ENCODE peak calls at places on chromosomes 1 and 21, in five cellular contexts. I, C, Z, B and V are unnamed samples.

GRCh38 chr1:84260852-84261518 is 40.5 kb upstream of the SAMD13 start:
- DNase-seq in Z (no peak), B (peak; percentile 69), I (no peak), C (no peak), V (no peak)

GRCh38 chr1:32759997-32760623 is 57.0 kb downstream of the YARS1 start:
- DNase-seq in C (peak; percentile 86), B (peak; percentile 95), Z (peak; percentile 79), I (no peak), V (peak; percentile 97)

GRCh38 chr1:167635233-167635648 is 5.2 kb downstream of the RCSD1 start:
- DNase-seq in I (no peak), B (no peak), Z (peak; percentile 71), C (peak; percentile 87), V (no peak)

GRCh38 chr1:36612881-36613280 is 130.2 kb upstream of the CSF3R start:
- DNase-seq in Z (no peak), C (peak; percentile 33), B (no peak), I (no peak), V (no peak)

GRCh38 chr1:28905921-28906666 is 8.3 kb upstream of the EPB41 start:
- DNase-seq in C (no peak), Z (no peak), I (no peak), B (no peak), V (no peak)

GRCh38 chr1:59178803-59179202 is 118.1 kb upstream of the FGGY start:
- DNase-seq in Z (no peak), C (no peak), I (no peak), B (no peak), V (no peak)

GRCh38 chr1:196723325-196724185 is 51.1 kb upstream of the CFHR3 start:
- DNase-seq in B (peak; percentile 68), Z (peak; percentile 44), I (peak; percentile 3), C (peak; percentile 77), V (peak; percentile 23)

GRCh38 chr1:162357681-162358266 is 18.9 kb downstream of the SPATA46 start:
- DNase-seq in I (peak; percentile 51), C (peak; percentile 79), Z (peak; percentile 68), B (peak; percentile 55), V (no peak)

GRCh38 chr21:43211085-43212071 is 42.6 kb downstream of the CRYAA start:
- DNase-seq in C (peak; percentile 60), Z (no peak), I (no peak), B (no peak), V (no peak)

GRCh38 chr1:200176798-200177197 is 149.3 kb downstream of the NR5A2 start:
- DNase-seq in I (no peak), Z (no peak), B (no peak), C (no peak), V (no peak)

GRCh38 chr1:199295102-199295501 is 656.3 kb downstream of the PTPRC start:
- DNase-seq in C (no peak), Z (no peak), I (no peak), B (no peak), V (no peak)

GRCh38 chr1:1244192-1244811 is 2.2 kb downstream of the C1QTNF12 start:
- DNase-seq in I (no peak), B (peak; percentile 70), C (peak; percentile 54), Z (no peak), V (no peak)

GRCh38 chr1:40316595-40317393 is at the start of gene COL9A2:
- DNase-seq in Z (no peak), C (peak; percentile 64), I (no peak), B (no peak), V (no peak)

GRCh38 chr1:89732643-89733222 is 88.1 kb upstream of the LRRC8D start:
- DNase-seq in I (no peak), Z (no peak), B (no peak), C (no peak), V (no peak)

GRCh38 chr1:226678701-226679100 is 60.4 kb downstream of the ITPKB start:
- DNase-seq in I (no peak), C (no peak), Z (no peak), B (no peak), V (no peak)

GRCh38 chr1:1874901-1875300 is 16.0 kb downstream of the GNB1 start:
- DNase-seq in Z (no peak), B (no peak), I (no peak), C (no peak), V (no peak)

GRCh38 chr1:204879351-204879750 is 8.7 kb downstream of the NFASC start:
- DNase-seq in C (no peak), I (no peak), Z (no peak), B (no peak), V (no peak)

GRCh38 chr1:61378498-61379180 is 296.3 kb downstream of the NFIA start:
- DNase-seq in I (no peak), C (no peak), B (no peak), Z (no peak), V (no peak)

GRCh38 chr1:22115281-22115680 is 27.6 kb downstream of the WNT4 start:
- DNase-seq in I (no peak), Z (no peak), C (no peak), B (no peak), V (no peak)

GRCh38 chr1:152110365-152110859 is 4.8 kb downstream of the TCHH start:
- DNase-seq in C (peak; percentile 28), Z (no peak), B (peak; percentile 67), I (peak; percentile 42), V (no peak)

GRCh38 chr1:202056644-202057334 is 46.4 kb downstream of the ELF3 start:
- DNase-seq in B (peak; percentile 98), I (no peak), Z (no peak), C (no peak), V (no peak)

GRCh38 chr1:8283058-8283884 is 34.6 kb upstream of the SLC45A1 start:
- DNase-seq in Z (no peak), B (no peak), I (no peak), C (no peak), V (no peak)

GRCh38 chr1:171355727-171356126 is 41.7 kb downstream of the FMO4 start:
- DNase-seq in B (no peak), C (no peak), I (no peak), Z (no peak), V (no peak)

GRCh38 chr21:42401164-42401563 is 2.5 kb upstream of the UBASH3A start:
- DNase-seq in C (no peak), I (peak; percentile 9), B (no peak), Z (no peak), V (no peak)

GRCh38 chr1:86380257-86380861 is 15.8 kb downstream of the ODF2L start:
- DNase-seq in I (peak; percentile 93), B (peak; percentile 74), Z (peak; percentile 44), C (peak; percentile 57), V (peak; percentile 33)

GRCh38 chr1:56240400-56240799 is 339.0 kb downstream of the PLPP3 start:
- DNase-seq in B (no peak), Z (no peak), I (no peak), C (no peak), V (no peak)

GRCh38 chr1:178818416-178818815 is 52.5 kb downstream of the ANGPTL1 start:
- DNase-seq in B (no peak), Z (no peak), C (no peak), I (peak; percentile 23), V (no peak)

GRCh38 chr1:1616045-1616821 is 933 bp downstream of the MIB2 start:
- DNase-seq in I (no peak), B (no peak), Z (peak; percentile 85), C (peak; percentile 76), V (no peak)

GRCh38 chr1:112665857-112666256 is 8.6 kb upstream of the MOV10 start:
- DNase-seq in C (no peak), Z (no peak), I (no peak), B (no peak), V (no peak)

GRCh38 chr1:52157582-52157981 is 15.7 kb downstream of the ZFYVE9 start:
- DNase-seq in Z (no peak), I (peak; percentile 38), B (no peak), C (no peak), V (no peak)

GRCh38 chr21:17780539-17780938 is 38.6 kb downstream of the C21orf91 start:
- DNase-seq in Z (no peak), I (no peak), B (no peak), C (peak; percentile 13), V (peak; percentile 11)

GRCh38 chr21:34052171-34052570 is 21.2 kb upstream of the MRPS6 start:
- DNase-seq in B (no peak), Z (no peak), I (no peak), C (no peak), V (no peak)
- H3K4me2 ChIP-seq in B (no peak overlapping the region), Z (no peak overlapping the region), I (no peak overlapping the region), C (no peak overlapping the region), V (no peak overlapping the region)

DNA sequence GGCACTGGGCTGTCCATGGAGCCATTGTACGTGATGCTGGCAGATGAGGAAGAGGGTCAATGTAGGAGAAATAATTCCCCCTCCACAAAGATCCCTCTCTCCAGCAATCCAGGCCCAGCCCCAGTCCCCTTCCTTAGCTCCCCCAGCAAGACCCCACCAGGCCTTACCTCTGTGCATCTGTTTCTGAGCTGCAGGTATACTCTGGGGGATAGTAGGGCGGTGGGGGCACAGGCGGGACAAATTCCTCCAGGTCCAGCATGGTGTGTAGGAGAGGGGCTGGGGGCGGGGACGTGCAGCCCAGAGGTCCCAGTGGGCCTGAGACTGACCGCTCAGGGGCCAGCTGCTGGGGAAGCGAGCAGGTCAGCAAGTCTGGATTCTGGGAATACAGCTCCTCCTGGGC is 3.7 kb downstream of the ENTREP3 start:
- DNase-seq in I (no peak), B (no peak), C (no peak), Z (no peak), V (no peak)
- H3K4me3 ChIP-seq in I (no peak overlapping the region), B (no peak overlapping the region), C (no peak overlapping the region), Z (no peak overlapping the region), V (no peak overlapping the region)

DNA sequence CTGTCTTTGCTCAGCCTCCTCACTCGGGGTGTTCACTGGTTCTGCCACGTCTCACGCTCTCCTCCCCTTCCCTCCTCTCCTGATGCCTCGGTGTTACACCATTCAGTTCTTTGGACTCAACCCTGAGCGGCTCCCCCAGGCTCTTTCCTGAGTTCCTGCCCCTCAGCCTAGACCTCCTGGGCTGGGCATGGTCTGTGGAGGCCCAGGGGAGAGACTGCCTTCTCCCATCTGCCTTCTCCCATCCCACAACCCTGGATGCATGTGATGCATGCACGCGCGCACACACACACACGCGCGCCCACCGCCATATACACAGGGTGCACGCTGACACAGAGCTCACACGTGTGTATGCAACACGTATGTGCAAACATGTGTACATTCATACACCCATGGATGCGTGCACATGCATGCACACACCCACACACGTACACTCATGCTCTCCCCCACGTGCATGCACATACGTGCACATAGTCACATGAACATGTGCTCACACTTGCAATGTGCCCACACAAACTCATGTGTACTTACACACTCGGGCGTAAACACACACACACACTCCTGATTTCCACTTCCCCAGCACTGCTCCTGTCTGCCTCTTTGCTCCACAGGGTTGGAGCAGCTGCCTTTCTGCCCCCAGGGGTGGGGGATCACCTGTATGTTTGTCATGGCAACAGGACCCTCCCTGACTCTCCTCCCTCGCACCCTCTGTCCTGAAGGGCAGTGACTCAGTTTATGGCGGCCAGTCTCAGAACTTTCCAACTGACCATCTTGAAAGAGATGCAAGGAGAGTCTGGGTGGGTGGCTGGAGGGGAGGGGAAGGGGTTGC is 59.0 kb downstream of the HUNK start:
- DNase-seq in B (no peak), I (no peak), Z (no peak), C (no peak), V (no peak)
- H3K4me2 ChIP-seq in B (no peak overlapping the region), I (no peak overlapping the region), Z (no peak overlapping the region), C (no peak overlapping the region), V (no peak overlapping the region)

GRCh38 chr1:5200006-5200405 is 545.6 kb downstream of the AJAP1 start:
- DNase-seq in C (no peak), B (no peak), I (no peak), Z (no peak), V (no peak)
- H3K4me3 ChIP-seq in C (no peak overlapping the region), B (no peak overlapping the region), I (no peak overlapping the region), Z (no peak overlapping the region), V (no peak overlapping the region)